ENCODE peak calls at places on chromosome 12, in ten cellular contexts. T, E, L, V, U, F, W, H, A and I are unnamed samples.

GRCh38 chr12:30756074-30756473 is 1.3 kb upstream of the CAPRIN2 start:
- DNase-seq in W (no peak), F (no peak), H (no peak), E (no peak), L (no peak), T (no peak), V (no peak), U (peak; percentile 37), A (no peak), I (no peak)

GRCh38 chr12:113231275-113232231 is 10.3 kb downstream of the TPCN1 start:
- DNase-seq in E (no peak), U (peak; percentile 63), F (peak; percentile 95), L (no peak), V (no peak), W (peak; percentile 78), A (no peak), T (no peak), H (no peak), I (no peak)

GRCh38 chr12:6370994-6371754 is 4.2 kb downstream of the SCNN1A start:
- DNase-seq in E (peak; percentile 66), L (no peak), T (no peak), H (no peak), A (peak; percentile 98), W (peak; percentile 94), U (peak; percentile 87), V (no peak), F (peak; percentile 76), I (no peak)

GRCh38 chr12:6647083-6647604 is at the start of gene ACRBP:
- DNase-seq in V (peak; percentile 75), L (peak; percentile 81), H (peak; percentile 60), A (no peak), T (peak; percentile 69), F (peak; percentile 35), U (no peak), W (peak; percentile 32), E (peak; percentile 89), I (peak; percentile 70)

GRCh38 chr12:108483213-108483920 is 31.7 kb upstream of the FICD start:
- DNase-seq in F (no peak), V (no peak), H (no peak), E (no peak), U (no peak), L (no peak), T (no peak), W (peak; percentile 87), A (no peak), I (no peak)

GRCh38 chr12:116293687-116294463 is 16.4 kb upstream of the MED13L start:
- DNase-seq in V (no peak), T (no peak), F (no peak), U (no peak), E (no peak), L (no peak), W (no peak), H (no peak), A (no peak), I (no peak)

GRCh38 chr12:105823810-105824209 is 314.9 kb downstream of the NUAK1 start:
- DNase-seq in L (no peak), A (no peak), F (no peak), H (no peak), T (no peak), W (no peak), U (no peak), V (no peak), E (no peak), I (no peak)

GRCh38 chr12:110002691-110003515 is 3.7 kb downstream of the ANKRD13A start:
- DNase-seq in E (no peak), V (no peak), W (peak; percentile 40), T (no peak), A (no peak), F (peak; percentile 40), L (no peak), H (no peak), U (no peak), I (no peak)

GRCh38 chr12:108356902-108357806 is 18.0 kb upstream of the CMKLR1 start:
- DNase-seq in V (no peak), H (no peak), E (no peak), T (no peak), A (no peak), W (no peak), F (no peak), U (no peak), L (no peak), I (no peak)

GRCh38 chr12:78115889-78116288 is 285.2 kb downstream of the NAV3 start:
- DNase-seq in E (no peak), F (no peak), A (no peak), V (no peak), W (no peak), L (no peak), U (no peak), T (no peak), H (no peak), I (no peak)

GRCh38 chr12:78118486-78118885 is 287.8 kb downstream of the NAV3 start:
- DNase-seq in U (no peak), T (no peak), V (no peak), H (no peak), E (no peak), L (no peak), F (no peak), A (no peak), W (no peak), I (no peak)

GRCh38 chr12:78120866-78121590 is 290.3 kb downstream of the NAV3 start:
- DNase-seq in H (no peak), F (no peak), V (no peak), A (peak; percentile 3), U (peak; percentile 15), L (peak; percentile 10), W (peak; percentile 56), T (no peak), E (no peak), I (no peak)

GRCh38 chr12:78119351-78119918 is 288.7 kb downstream of the NAV3 start:
- DNase-seq in U (peak; percentile 42), T (no peak), H (no peak), F (no peak), V (no peak), A (no peak), W (peak; percentile 16), L (no peak), E (no peak), I (no peak)

DNA sequence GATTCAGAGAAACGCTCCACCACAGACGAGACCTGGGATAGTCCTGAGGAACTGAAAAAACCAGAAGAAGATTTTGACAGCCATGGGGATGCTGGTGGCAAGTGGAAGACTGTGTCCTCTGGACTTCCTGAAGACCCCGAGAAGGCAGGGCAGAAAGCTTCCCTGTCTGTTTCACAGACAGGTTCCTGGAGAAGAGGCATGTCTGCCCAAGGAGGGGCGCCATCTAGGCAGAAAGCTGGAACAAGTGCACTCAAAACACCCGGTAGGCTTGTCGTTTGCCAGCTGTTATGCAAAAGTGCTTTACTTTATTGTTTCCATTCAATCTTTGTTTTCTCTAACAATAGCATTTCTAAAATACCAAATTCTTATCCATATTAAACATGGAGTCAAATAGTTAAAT is 287.3 kb downstream of the NAV3 start:
- DNase-seq in T (no peak), E (no peak), F (no peak), V (no peak), W (no peak), U (peak; percentile 18), L (no peak), H (no peak), A (no peak), I (no peak)
- TF ChIP-seq CTCF in T (no peak), E (no peak), F (no peak), V (no peak), W (peak; percentile 22), U (no peak), L (no peak), H (no peak), A (no peak), I (peak; percentile 8)

GRCh38 chr12:41264281-41264680 is 76.2 kb downstream of the PDZRN4 start:
- DNase-seq in U (no peak), F (no peak), H (no peak), T (no peak), A (no peak), L (peak; percentile 14), E (no peak), W (peak; percentile 23), V (no peak), I (peak; percentile 18)
- TF ChIP-seq CTCF in U (no peak), F (peak; percentile 27), H (peak; percentile 6), T (peak; percentile 70), A (peak; percentile 42), L (peak; percentile 15), E (peak; percentile 42), W (no peak), V (peak; percentile 23), I (peak; percentile 30)

DNA sequence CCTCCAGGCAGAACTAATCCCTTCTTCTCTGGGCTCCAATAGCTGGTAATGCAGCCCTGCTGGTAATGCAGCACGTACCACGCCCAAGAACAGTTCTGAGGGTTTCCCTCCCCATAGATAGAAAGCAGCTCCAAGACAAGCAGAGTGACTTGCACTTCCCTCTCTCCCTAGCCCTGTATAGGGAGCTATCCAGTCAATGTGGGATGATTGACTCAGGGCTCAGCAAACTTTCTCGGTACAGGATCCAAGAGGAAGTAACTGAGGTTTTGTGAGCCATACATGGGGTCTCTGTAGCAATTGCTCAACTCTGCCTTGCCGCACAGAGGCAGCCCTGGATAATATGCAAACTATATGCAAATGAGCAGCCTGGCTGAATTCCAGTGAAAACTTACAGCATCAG is 15.5 kb upstream of the FKBP4 start:
- DNase-seq in T (no peak), A (no peak), W (no peak), V (no peak), U (peak; percentile 10), H (no peak), E (no peak), L (no peak), F (no peak), I (no peak)
- TF ChIP-seq CTCF in T (no peak), A (no peak), W (no peak), V (no peak), U (no peak), H (no peak), E (no peak), L (no peak), F (no peak), I (no peak)

GRCh38 chr12:96489392-96490056 is at the start of gene CFAP54:
- DNase-seq in V (peak; percentile 95), H (peak; percentile 96), T (peak; percentile 94), A (peak; percentile 86), F (peak; percentile 76), L (peak; percentile 93), U (peak; percentile 97), W (peak; percentile 86), E (peak; percentile 96), I (peak; percentile 89)
- TF ChIP-seq CTCF in V (peak; percentile 76), H (peak; percentile 89), T (peak; percentile 90), A (peak; percentile 81), F (peak; percentile 83), L (peak; percentile 94), U (peak; percentile 82), W (peak; percentile 93), E (peak; percentile 89), I (peak; percentile 93)